ENCODE peak calls at places on chromosomes 13 and 19, in nine cellular contexts. One of them, this sample, is unnamed.

GRCh38 chr13:94362411-94362909 is 117.0 kb downstream of the DCT start:
- DNase-seq in stomach: peak
- DNase-seq in pancreas: no peak
- DNase-seq in left ventricle myocardium inferior: no peak
- DNase-seq in brain microvascular endothelial cell: peak
- DNase-seq in Panc1: peak
- DNase-seq in thoracic aorta: peak
- DNase-seq in tibial artery: peak
- DNase-seq in A549: peak
- DNase-seq in this sample: peak

GRCh38 chr19:30085394-30085793 is 143.4 kb downstream of the URI1 start:
- DNase-seq in stomach: no peak
- DNase-seq in pancreas: no peak
- DNase-seq in left ventricle myocardium inferior: no peak
- DNase-seq in brain microvascular endothelial cell: no peak
- DNase-seq in Panc1: no peak
- DNase-seq in thoracic aorta: no peak
- DNase-seq in tibial artery: no peak
- DNase-seq in A549: no peak
- DNase-seq in this sample: peak

GRCh38 chr13:114074671-114075315 is 57.6 kb downstream of the RASA3 start:
- DNase-seq in stomach: no peak
- DNase-seq in pancreas: peak
- DNase-seq in left ventricle myocardium inferior: no peak
- DNase-seq in brain microvascular endothelial cell: no peak
- DNase-seq in Panc1: no peak
- DNase-seq in thoracic aorta: no peak
- DNase-seq in tibial artery: peak
- DNase-seq in A549: no peak
- DNase-seq in this sample: no peak

GRCh38 chr13:75061909-75062308 is 420.1 kb downstream of the TBC1D4 start:
- DNase-seq in stomach: no peak
- DNase-seq in pancreas: no peak
- DNase-seq in left ventricle myocardium inferior: no peak
- DNase-seq in brain microvascular endothelial cell: no peak
- DNase-seq in Panc1: no peak
- DNase-seq in thoracic aorta: no peak
- DNase-seq in tibial artery: no peak
- DNase-seq in A549: no peak
- DNase-seq in this sample: no peak

GRCh38 chr19:19362075-19362474 is 41.4 kb downstream of the MAU2 start:
- DNase-seq in stomach: no peak
- DNase-seq in pancreas: no peak
- DNase-seq in left ventricle myocardium inferior: no peak
- DNase-seq in brain microvascular endothelial cell: no peak
- DNase-seq in Panc1: no peak
- DNase-seq in thoracic aorta: no peak
- DNase-seq in tibial artery: no peak
- DNase-seq in A549: no peak
- DNase-seq in this sample: no peak

GRCh38 chr13:20873348-20873747 is 29.2 kb downstream of the XPO4 start:
- DNase-seq in stomach: no peak
- DNase-seq in pancreas: no peak
- DNase-seq in left ventricle myocardium inferior: no peak
- DNase-seq in brain microvascular endothelial cell: no peak
- DNase-seq in Panc1: no peak
- DNase-seq in thoracic aorta: no peak
- DNase-seq in tibial artery: no peak
- DNase-seq in A549: no peak
- DNase-seq in this sample: no peak

GRCh38 chr19:3879656-3880055 is 829 bp upstream of the ATCAY start:
- DNase-seq in stomach: no peak
- DNase-seq in pancreas: no peak
- DNase-seq in left ventricle myocardium inferior: no peak
- DNase-seq in brain microvascular endothelial cell: no peak
- DNase-seq in Panc1: no peak
- DNase-seq in thoracic aorta: no peak
- DNase-seq in tibial artery: no peak
- DNase-seq in A549: no peak
- DNase-seq in this sample: no peak

GRCh38 chr19:23817519-23817918 is 58.8 kb upstream of the ZNF681 start:
- DNase-seq in stomach: peak
- DNase-seq in pancreas: no peak
- DNase-seq in left ventricle myocardium inferior: no peak
- DNase-seq in brain microvascular endothelial cell: peak
- DNase-seq in Panc1: no peak
- DNase-seq in thoracic aorta: no peak
- DNase-seq in tibial artery: no peak
- DNase-seq in A549: no peak
- DNase-seq in this sample: peak

GRCh38 chr13:27300941-27301586 is 30.4 kb downstream of the RASL11A start:
- DNase-seq in stomach: no peak
- DNase-seq in pancreas: no peak
- DNase-seq in left ventricle myocardium inferior: no peak
- DNase-seq in brain microvascular endothelial cell: no peak
- DNase-seq in Panc1: no peak
- DNase-seq in thoracic aorta: no peak
- DNase-seq in tibial artery: no peak
- DNase-seq in A549: no peak
- DNase-seq in this sample: no peak

GRCh38 chr19:5264453-5264852 is 76.2 kb downstream of the PTPRS start:
- DNase-seq in stomach: no peak
- DNase-seq in pancreas: no peak
- DNase-seq in left ventricle myocardium inferior: no peak
- DNase-seq in brain microvascular endothelial cell: no peak
- DNase-seq in Panc1: no peak
- DNase-seq in thoracic aorta: no peak
- DNase-seq in tibial artery: no peak
- DNase-seq in A549: no peak
- DNase-seq in this sample: no peak

GRCh38 chr19:45344621-45345505 is 4.3 kb downstream of the KLC3 start:
- DNase-seq in stomach: no peak
- DNase-seq in pancreas: no peak
- DNase-seq in left ventricle myocardium inferior: no peak
- DNase-seq in brain microvascular endothelial cell: no peak
- DNase-seq in Panc1: no peak
- DNase-seq in thoracic aorta: no peak
- DNase-seq in tibial artery: no peak
- DNase-seq in A549: no peak
- DNase-seq in this sample: no peak

GRCh38 chr13:99528547-99528946 is 27.3 kb downstream of the TM9SF2 start:
- DNase-seq in stomach: no peak
- DNase-seq in pancreas: no peak
- DNase-seq in left ventricle myocardium inferior: no peak
- DNase-seq in brain microvascular endothelial cell: no peak
- DNase-seq in Panc1: no peak
- DNase-seq in thoracic aorta: no peak
- DNase-seq in tibial artery: no peak
- DNase-seq in A549: no peak
- DNase-seq in this sample: no peak

GRCh38 chr19:48661746-48662145 is 11.1 kb downstream of the NTN5 start:
- DNase-seq in stomach: no peak
- DNase-seq in pancreas: no peak
- DNase-seq in left ventricle myocardium inferior: no peak
- DNase-seq in brain microvascular endothelial cell: no peak
- DNase-seq in Panc1: no peak
- DNase-seq in thoracic aorta: no peak
- DNase-seq in tibial artery: no peak
- DNase-seq in A549: no peak
- DNase-seq in this sample: no peak

GRCh38 chr19:12825259-12826131 is 8.9 kb downstream of the RTBDN start:
- DNase-seq in stomach: peak
- DNase-seq in pancreas: peak
- DNase-seq in left ventricle myocardium inferior: no peak
- DNase-seq in brain microvascular endothelial cell: no peak
- DNase-seq in Panc1: no peak
- DNase-seq in thoracic aorta: no peak
- DNase-seq in tibial artery: no peak
- DNase-seq in A549: no peak
- DNase-seq in this sample: no peak

GRCh38 chr19:751501-752341 is 809 bp downstream of the MISP start:
- DNase-seq in stomach: peak
- DNase-seq in pancreas: no peak
- DNase-seq in left ventricle myocardium inferior: no peak
- DNase-seq in brain microvascular endothelial cell: peak
- DNase-seq in Panc1: no peak
- DNase-seq in thoracic aorta: no peak
- DNase-seq in tibial artery: no peak
- DNase-seq in A549: peak
- DNase-seq in this sample: no peak

GRCh38 chr19:36973021-36973843 is 57.1 kb downstream of the ZNF568 start:
- DNase-seq in stomach: peak
- DNase-seq in pancreas: peak
- DNase-seq in left ventricle myocardium inferior: peak
- DNase-seq in brain microvascular endothelial cell: peak
- DNase-seq in Panc1: peak
- DNase-seq in thoracic aorta: peak
- DNase-seq in tibial artery: peak
- DNase-seq in A549: no peak
- DNase-seq in this sample: peak

DNA sequence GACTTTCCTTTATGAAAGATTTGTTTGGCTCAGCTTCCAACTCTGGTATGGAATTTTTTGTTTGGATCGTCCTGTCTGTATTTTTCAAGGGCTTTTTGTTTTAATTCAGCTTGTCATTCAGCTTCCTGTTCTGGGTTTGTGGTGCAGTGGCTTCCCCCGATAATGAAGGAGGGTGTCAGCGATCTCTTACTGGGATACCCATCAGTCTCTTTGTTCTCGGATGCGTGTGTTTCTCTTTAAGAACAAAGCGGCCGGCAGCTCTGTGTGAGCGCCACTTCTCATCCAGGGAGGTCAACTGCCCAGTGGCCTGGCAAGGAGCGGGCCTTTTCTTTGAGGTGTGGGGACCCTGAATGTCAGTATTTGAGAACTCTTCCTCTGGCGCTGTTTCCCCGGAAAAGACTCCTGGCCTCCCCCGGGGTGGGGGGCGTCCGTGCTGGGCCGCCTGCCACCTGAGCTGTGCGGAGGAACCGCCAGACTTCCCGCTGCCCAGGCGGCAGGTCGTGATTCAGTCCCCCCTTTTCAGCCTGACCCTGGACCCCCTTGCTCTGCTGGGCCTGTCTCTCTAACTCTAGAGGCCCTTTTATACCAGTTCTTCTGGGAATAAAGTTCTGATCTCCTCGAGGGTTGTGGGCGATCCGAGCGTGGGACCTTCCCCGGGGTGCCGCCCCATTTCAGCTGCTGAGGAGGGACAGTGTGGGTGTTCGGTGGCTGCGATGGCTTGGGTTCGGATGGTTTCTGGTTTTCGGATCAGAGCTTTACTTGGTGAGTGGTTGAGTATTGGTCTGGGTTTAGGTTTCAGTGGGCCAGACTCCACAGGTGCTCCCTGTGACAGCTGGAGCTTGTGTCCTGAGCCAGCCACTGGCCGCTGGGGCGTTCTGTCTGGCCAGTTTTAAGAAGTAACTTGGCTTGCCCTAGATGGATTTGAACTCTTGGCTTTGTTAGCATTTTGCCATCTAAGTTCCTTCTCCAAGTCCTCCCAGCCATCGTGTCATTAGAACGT is 3.4 kb downstream of the SF3A2 start:
- DNase-seq in stomach: no peak
- DNase-seq in pancreas: no peak
- DNase-seq in left ventricle myocardium inferior: no peak
- DNase-seq in brain microvascular endothelial cell: peak
- DNase-seq in Panc1: no peak
- DNase-seq in thoracic aorta: no peak
- DNase-seq in tibial artery: no peak
- DNase-seq in A549: no peak
- DNase-seq in this sample: peak
- H3K27ac ChIP-seq in stomach: peak
- H3K27ac ChIP-seq in pancreas: peak
- H3K27ac ChIP-seq in left ventricle myocardium inferior: peak
- H3K27ac ChIP-seq in brain microvascular endothelial cell: peak
- H3K27ac ChIP-seq in Panc1: peak
- H3K27ac ChIP-seq in thoracic aorta: peak
- H3K27ac ChIP-seq in tibial artery: peak
- H3K27ac ChIP-seq in A549: peak
- H3K27ac ChIP-seq in this sample: peak

GRCh38 chr19:32324631-32325215 is 20.7 kb upstream of the ZNF507 start:
- DNase-seq in stomach: no peak
- DNase-seq in pancreas: no peak
- DNase-seq in left ventricle myocardium inferior: no peak
- DNase-seq in brain microvascular endothelial cell: no peak
- DNase-seq in Panc1: no peak
- DNase-seq in thoracic aorta: no peak
- DNase-seq in tibial artery: no peak
- DNase-seq in A549: no peak
- DNase-seq in this sample: no peak
- TF ChIP-seq CTCF in stomach: no peak
- TF ChIP-seq CTCF in pancreas: no peak
- TF ChIP-seq CTCF in left ventricle myocardium inferior: no peak
- TF ChIP-seq CTCF in brain microvascular endothelial cell: peak
- TF ChIP-seq CTCF in Panc1: peak
- TF ChIP-seq CTCF in thoracic aorta: no peak
- TF ChIP-seq CTCF in tibial artery: no peak
- TF ChIP-seq CTCF in A549: peak
- TF ChIP-seq CTCF in this sample: no peak

DNA sequence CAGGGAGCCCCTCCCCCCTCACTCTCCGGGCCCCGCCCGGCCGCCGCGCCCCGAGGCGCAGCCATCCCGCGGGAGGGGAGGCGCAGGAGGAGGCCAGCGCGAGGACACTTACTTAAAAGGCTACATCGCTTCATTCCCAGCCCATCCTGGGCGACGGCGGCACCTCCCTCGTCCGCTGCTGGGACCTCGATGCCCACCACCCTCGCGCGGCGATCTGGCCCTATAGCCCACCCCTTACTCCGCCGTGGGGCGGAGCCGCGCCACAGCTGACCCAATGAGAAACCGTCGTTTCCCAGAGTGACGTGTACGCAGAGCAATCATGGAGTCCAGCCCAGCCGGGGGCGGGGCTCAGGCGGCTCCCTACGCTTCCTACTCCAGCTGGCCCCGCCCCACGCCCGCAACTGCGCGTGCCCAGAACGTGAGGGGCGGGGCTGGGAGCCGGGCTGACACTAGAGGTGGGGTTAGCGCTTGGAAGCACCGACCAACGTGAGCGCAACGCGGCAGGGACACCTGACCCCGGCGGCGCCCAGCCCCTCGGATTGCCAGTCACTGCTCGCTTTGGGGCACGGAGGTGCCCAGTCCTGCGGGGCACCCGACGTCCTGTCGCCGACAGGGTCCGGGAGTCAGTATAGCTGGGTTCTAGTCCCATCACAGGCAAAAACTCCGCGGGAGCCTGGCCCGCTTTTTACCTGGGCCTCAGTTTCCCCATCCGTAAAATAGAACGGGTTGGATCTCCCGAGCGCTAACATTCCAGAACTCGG is at the start of gene ANKRD27:
- DNase-seq in stomach: peak
- DNase-seq in pancreas: peak
- DNase-seq in left ventricle myocardium inferior: peak
- DNase-seq in brain microvascular endothelial cell: peak
- DNase-seq in Panc1: peak
- DNase-seq in thoracic aorta: peak
- DNase-seq in tibial artery: peak
- DNase-seq in A549: peak
- DNase-seq in this sample: peak
- H3K27ac ChIP-seq in stomach: peak
- H3K27ac ChIP-seq in pancreas: peak
- H3K27ac ChIP-seq in left ventricle myocardium inferior: peak
- H3K27ac ChIP-seq in brain microvascular endothelial cell: peak
- H3K27ac ChIP-seq in Panc1: peak
- H3K27ac ChIP-seq in thoracic aorta: peak
- H3K27ac ChIP-seq in tibial artery: peak
- H3K27ac ChIP-seq in A549: peak
- H3K27ac ChIP-seq in this sample: peak

GRCh38 chr13:66492479-66492878 is 737.7 kb downstream of the PCDH9 start:
- DNase-seq in stomach: no peak
- DNase-seq in pancreas: no peak
- DNase-seq in left ventricle myocardium inferior: no peak
- DNase-seq in brain microvascular endothelial cell: no peak
- DNase-seq in Panc1: no peak
- DNase-seq in thoracic aorta: no peak
- DNase-seq in tibial artery: no peak
- DNase-seq in A549: no peak
- DNase-seq in this sample: no peak
- TF ChIP-seq CTCF in stomach: no peak
- TF ChIP-seq CTCF in pancreas: no peak
- TF ChIP-seq CTCF in left ventricle myocardium inferior: peak
- TF ChIP-seq CTCF in brain microvascular endothelial cell: peak
- TF ChIP-seq CTCF in Panc1: peak
- TF ChIP-seq CTCF in thoracic aorta: no peak
- TF ChIP-seq CTCF in tibial artery: no peak
- TF ChIP-seq CTCF in A549: peak
- TF ChIP-seq CTCF in this sample: no peak

This sample was measured in thyroid gland.